ENCODE peak calls at places on chromosomes 5 and 9, in seven cellular contexts. S is mammary epithelial cell, U is tibial nerve, A is A549, W is heart right ventricle, T is BE2C, M is heart left ventricle. H is an unnamed sample.

GRCh38 chr5:145975361-145976066 is 39.1 kb downstream of the SH3RF2 start:
- DNase-seq in S (peak; percentile 93), U (no peak), A (peak; percentile 80), W (no peak), T (peak; percentile 69), M (no peak), H (no peak)

GRCh38 chr5:124825250-124825982 is 79.0 kb upstream of the ZNF608 start:
- DNase-seq in S (no peak), U (no peak), A (no peak), W (no peak), T (no peak), M (no peak), H (peak; percentile 88)

GRCh38 chr5:75640395-75640794 is 29.1 kb downstream of the ANKDD1B start:
- DNase-seq in S (peak; percentile 60), U (no peak), A (no peak), W (no peak), T (no peak), M (no peak), H (no peak)

GRCh38 chr5:90558344-90559192 is at the start of gene ADGRV1:
- DNase-seq in S (peak; percentile 93), U (peak; percentile 8), A (peak; percentile 54), W (no peak), T (peak; percentile 53), M (peak; percentile 29), H (peak; percentile 65)

GRCh38 chr9:128902351-128903078 is 18.3 kb upstream of the PHYHD1 start:
- DNase-seq in S (peak; percentile 96), U (no peak), A (no peak), W (no peak), T (no peak), M (peak; percentile 64), H (peak; percentile 97)

GRCh38 chr5:78252715-78253114 is 41.8 kb downstream of the AP3B1 start:
- DNase-seq in S (no peak), U (no peak), A (no peak), W (no peak), T (no peak), M (no peak), H (no peak)

GRCh38 chr9:118689280-118689679 is 680.0 kb downstream of the BRINP1 start:
- DNase-seq in S (no peak), U (no peak), A (no peak), W (no peak), T (no peak), M (no peak), H (no peak)

GRCh38 chr5:91499943-91500531 is 116.9 kb upstream of the ARRDC3 start:
- DNase-seq in S (peak; percentile 29), U (no peak), A (peak; percentile 42), W (no peak), T (no peak), M (no peak), H (no peak)

GRCh38 chr9:121350993-121351561 is 19.0 kb downstream of the STOM start:
- DNase-seq in S (peak; percentile 84), U (peak; percentile 82), A (peak; percentile 60), W (peak; percentile 89), T (peak; percentile 52), M (peak; percentile 77), H (no peak)

GRCh38 chr9:107173422-107174180 is 109.5 kb upstream of the RAD23B start:
- DNase-seq in S (no peak), U (no peak), A (no peak), W (no peak), T (no peak), M (no peak), H (no peak)

GRCh38 chr5:142644127-142644526 is 41.8 kb downstream of the FGF1 start:
- DNase-seq in S (peak; percentile 78), U (no peak), A (no peak), W (no peak), T (no peak), M (no peak), H (no peak)

GRCh38 chr9:137224850-137225694 is at the start of gene CYSRT1:
- DNase-seq in S (peak; percentile 23), U (no peak), A (no peak), W (no peak), T (no peak), M (no peak), H (no peak)

GRCh38 chr5:85293139-85293785 is 908.6 kb upstream of the EDIL3 start:
- DNase-seq in S (peak; percentile 10), U (no peak), A (peak; percentile 6), W (no peak), T (no peak), M (no peak), H (no peak)

GRCh38 chr5:171954721-171955120 is 51.7 kb downstream of the FBXW11 start:
- DNase-seq in S (peak; percentile 28), U (no peak), A (no peak), W (no peak), T (no peak), M (no peak), H (no peak)

GRCh38 chr5:62340392-62340791 is 34.4 kb downstream of the KIF2A start:
- DNase-seq in S (no peak), U (no peak), A (peak; percentile 53), W (no peak), T (no peak), M (no peak), H (no peak)

GRCh38 chr5:56152437-56152836 is 80.7 kb downstream of the ANKRD55 start:
- DNase-seq in S (no peak), U (no peak), A (no peak), W (no peak), T (no peak), M (no peak), H (no peak)

GRCh38 chr9:111683351-111683750 is 21.9 kb downstream of the GNG10 start:
- DNase-seq in S (no peak), U (no peak), A (no peak), W (no peak), T (no peak), M (no peak), H (no peak)

GRCh38 chr9:92055624-92056023 is 59.6 kb downstream of the SPTLC1 start:
- DNase-seq in S (no peak), U (no peak), A (no peak), W (no peak), T (no peak), M (no peak), H (no peak)

GRCh38 chr5:35672995-35673394 is 55.3 kb downstream of the SPEF2 start:
- DNase-seq in S (no peak), U (no peak), A (no peak), W (peak; percentile 4), T (no peak), M (no peak), H (no peak)
- H3K4me3 ChIP-seq in S (no peak overlapping the region), U (no peak overlapping the region), A (no peak overlapping the region), W (no peak overlapping the region), T (no peak overlapping the region), M (no peak overlapping the region), H (no peak overlapping the region)

GRCh38 chr5:173671121-173671949 is 54.9 kb upstream of the BOD1 start:
- DNase-seq in S (no peak), U (peak; percentile 18), A (no peak), W (peak; percentile 16), T (peak; percentile 51), M (peak; percentile 38), H (no peak)

GRCh38 chr5:173670791-173671120 is 54.3 kb upstream of the BOD1 start:
- DNase-seq in S (no peak), U (no peak), A (no peak), W (no peak), T (peak; percentile 33), M (no peak), H (no peak)

GRCh38 chr5:173672891-173673290 is 56.4 kb upstream of the BOD1 start:
- DNase-seq in S (no peak), U (no peak), A (no peak), W (no peak), T (peak; percentile 24), M (no peak), H (no peak)

GRCh38 chr5:173675287-173675996 is 59.0 kb upstream of the BOD1 start:
- DNase-seq in S (no peak), U (no peak), A (no peak), W (no peak), T (no peak), M (peak; percentile 42), H (no peak)

DNA sequence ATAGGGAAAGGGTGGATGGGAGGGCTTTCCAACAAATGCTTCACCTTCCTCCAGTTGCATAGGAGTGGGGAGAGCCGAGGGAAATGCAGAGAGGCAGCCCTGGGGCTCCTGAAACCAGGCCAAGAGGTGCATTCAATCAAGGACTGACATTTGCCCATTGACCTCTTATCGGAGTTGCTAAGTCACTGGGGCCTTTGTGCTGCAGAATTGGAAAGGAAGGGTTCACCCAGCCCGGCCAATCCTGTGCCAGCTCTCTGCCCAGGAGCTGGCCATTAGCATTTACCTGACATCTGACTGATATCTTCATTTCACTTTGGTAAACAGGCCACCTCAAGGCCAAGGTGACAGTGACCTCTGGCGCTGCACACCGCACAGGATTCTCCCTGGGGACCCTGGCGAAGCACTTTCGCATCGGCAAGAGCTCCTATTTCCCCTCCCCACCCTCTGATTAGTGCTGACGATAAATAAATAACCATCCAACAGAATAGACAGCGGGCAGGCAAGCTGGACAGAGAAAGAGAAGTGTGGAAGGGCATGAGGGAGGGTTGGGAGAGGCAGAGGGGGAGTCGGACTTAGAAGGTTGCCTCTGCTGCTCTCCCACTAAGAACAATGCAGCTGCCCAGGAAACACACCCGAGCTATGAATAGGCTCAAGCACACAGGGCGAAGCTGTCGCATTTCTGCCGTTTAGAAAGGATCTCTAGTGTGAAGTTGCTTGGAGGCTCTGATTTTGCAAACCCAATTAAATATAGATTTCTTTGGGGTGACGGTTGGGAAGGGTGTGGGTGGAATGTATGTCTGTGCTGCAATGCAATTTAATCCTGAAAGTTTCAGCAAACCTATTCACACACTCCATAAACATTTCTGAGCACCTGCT is 57.1 kb upstream of the BOD1 start:
- DNase-seq in S (no peak), U (no peak), A (no peak), W (no peak), T (peak; percentile 55), M (no peak), H (no peak)
- H3K4me1 ChIP-seq in S (no peaks in the 10 kb centered on the region), U (peaks cover 19% of the 10 kb centered on the region), A (no peaks in the 10 kb centered on the region), W (peaks cover 27% of the 10 kb centered on the region), T (peaks cover 21% of the 10 kb centered on the region), M (peaks cover 19% of the 10 kb centered on the region), H (peaks cover 4% of the 10 kb centered on the region)

GRCh38 chr5:42912184-42912766 is 100.6 kb upstream of the SELENOP start:
- DNase-seq in S (peak; percentile 32), U (peak; percentile 32), A (peak; percentile 73), W (no peak), T (peak; percentile 40), M (no peak), H (no peak)

GRCh38 chr5:42908509-42909488 is 97.1 kb upstream of the SELENOP start:
- DNase-seq in S (peak; percentile 71), U (peak; percentile 84), A (peak; percentile 89), W (peak; percentile 89), T (peak; percentile 89), M (peak; percentile 94), H (peak; percentile 96)

DNA sequence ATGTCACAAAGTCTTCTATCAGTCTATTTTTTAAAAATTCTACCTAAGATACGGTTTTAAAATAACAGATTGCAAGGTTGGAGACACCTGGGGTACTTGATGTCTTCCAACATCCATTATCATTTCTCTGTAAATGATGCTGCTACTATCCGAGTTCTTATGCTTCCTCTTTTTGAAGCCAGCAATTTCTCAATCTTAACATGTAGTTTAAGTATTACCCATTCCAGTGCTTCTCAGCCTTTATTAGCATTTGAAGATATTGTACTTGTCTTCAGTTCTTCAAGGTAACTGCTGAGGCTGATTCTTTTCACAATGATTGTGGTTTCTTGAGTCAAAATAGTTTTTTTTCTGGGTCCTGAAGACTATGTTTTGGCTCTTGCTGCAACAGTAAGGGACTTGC is 96.4 kb upstream of the SELENOP start:
- DNase-seq in S (no peak), U (no peak), A (no peak), W (no peak), T (no peak), M (no peak), H (no peak)
- H3K4me3 ChIP-seq in S (no peak overlapping the region), U (peak overlapping the region; percentile 57), A (peak overlapping the region; percentile 42), W (peak overlapping the region; percentile 55), T (no peak overlapping the region), M (no peak overlapping the region), H (peak overlapping the region; percentile 47)

GRCh38 chr5:143878430-143878829 is 66.5 kb downstream of the HMHB1 start:
- DNase-seq in S (no peak), U (no peak), A (no peak), W (no peak), T (no peak), M (no peak), H (no peak)
- H3K4me1 ChIP-seq in S (no peaks in the 10 kb centered on the region), U (peaks cover 9% of the 10 kb centered on the region), A (no peaks in the 10 kb centered on the region), W (no peaks in the 10 kb centered on the region), T (no peaks in the 10 kb centered on the region), M (peaks cover 3% of the 10 kb centered on the region), H (no peaks in the 10 kb centered on the region)

H was measured in spleen.